ENCODE peak calls at places on chromosomes 1 and 21, in four cellular contexts. K, D, H and F are unnamed samples.

GRCh38 chr1:180923024-180923841 is 10.5 kb downstream of the KIAA1614 start:
- DNase-seq in K (peak), D (peak), H (peak), F (peak)

GRCh38 chr1:33634806-33635205 is 162.4 kb downstream of the ZSCAN20 start:
- DNase-seq in K (no peak), D (no peak), H (peak), F (peak)

GRCh38 chr21:28904961-28905435 is 87.7 kb downstream of the LTN1 start:
- DNase-seq in K (no peak), D (no peak), H (no peak), F (no peak)

GRCh38 chr1:35406103-35406502 is 137.6 kb downstream of the ZMYM4 start:
- DNase-seq in K (no peak), D (no peak), H (no peak), F (peak)

GRCh38 chr1:156496211-156496761 is 4.3 kb downstream of the MEF2D start:
- DNase-seq in K (no peak), D (no peak), H (no peak), F (peak)

GRCh38 chr1:78096976-78097375 is 51.2 kb downstream of the GIPC2 start:
- DNase-seq in K (no peak), D (no peak), H (no peak), F (no peak)

GRCh38 chr1:1599030-1599916 is 662 bp downstream of the FNDC10 start:
- DNase-seq in K (no peak), D (no peak), H (peak), F (peak)

GRCh38 chr1:40708750-40709099 is 17.2 kb downstream of the NFYC start:
- DNase-seq in K (no peak), D (no peak), H (no peak), F (peak)

GRCh38 chr1:48675251-48675650 is 101.4 kb downstream of the BEND5 start:
- DNase-seq in K (no peak), D (no peak), H (no peak), F (no peak)

GRCh38 chr1:150165622-150166612 is 16.2 kb downstream of the PLEKHO1 start:
- DNase-seq in K (no peak), D (no peak), H (peak), F (peak)

GRCh38 chr1:109667452-109668122 is at the start of gene GSTM2:
- DNase-seq in K (peak), D (peak), H (peak), F (peak)

GRCh38 chr1:112522621-112523020 is 13.9 kb downstream of the WNT2B start:
- DNase-seq in K (no peak), D (no peak), H (no peak), F (peak)

GRCh38 chr1:2180297-2181245 is 14.0 kb downstream of the FAAP20 start:
- DNase-seq in K (no peak), D (no peak), H (peak), F (peak)

GRCh38 chr1:34320081-34320480 is 143.4 kb downstream of the C1orf94 start:
- DNase-seq in K (no peak), D (no peak), H (peak), F (no peak)

GRCh38 chr1:87404306-87404705 is 75.6 kb downstream of the LMO4 start:
- DNase-seq in K (no peak), D (no peak), H (no peak), F (no peak)

GRCh38 chr1:31420716-31421115 is 7.7 kb downstream of the SERINC2 start:
- DNase-seq in K (no peak), D (no peak), H (no peak), F (no peak)

DNA sequence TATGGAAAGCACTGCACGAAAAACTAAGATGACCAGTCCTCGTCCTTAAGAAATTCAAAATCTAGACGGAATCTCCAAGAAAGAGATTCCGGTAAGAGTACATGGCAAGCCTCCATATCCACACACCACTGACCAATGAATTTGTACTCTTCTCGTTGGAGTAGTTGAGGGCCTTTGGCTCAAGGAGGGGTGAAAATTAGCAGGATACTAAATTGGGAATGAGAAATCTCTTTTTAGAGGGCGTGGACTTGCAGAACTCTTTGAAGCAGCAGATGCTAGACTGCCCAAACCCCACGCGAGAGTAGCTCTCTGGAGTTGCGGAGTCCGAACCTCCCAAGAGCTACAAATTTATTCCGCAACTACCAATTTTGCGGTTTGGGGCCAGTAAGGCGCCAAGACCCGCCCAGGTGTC is 872 bp upstream of the PPP2R5A start:
- DNase-seq in K (no peak), D (no peak), H (no peak), F (peak)
- TF ChIP-seq CHD1 in K (no peak), D (no peak), H (no peak), F (no peak)

GRCh38 chr1:99538618-99538956 is 107.3 kb upstream of the PALMD start:
- DNase-seq in K (no peak), D (no peak), H (no peak), F (no peak)

GRCh38 chr1:99548924-99549605 is 96.8 kb upstream of the PALMD start:
- DNase-seq in K (no peak), D (no peak), H (no peak), F (peak)

GRCh38 chr1:99539131-99539530 is 106.8 kb upstream of the PALMD start:
- DNase-seq in K (no peak), D (no peak), H (no peak), F (no peak)

GRCh38 chr1:99546432-99547416 is 99.2 kb upstream of the PALMD start:
- DNase-seq in K (no peak), D (no peak), H (no peak), F (peak)

GRCh38 chr1:99544328-99544727 is 101.6 kb upstream of the PALMD start:
- DNase-seq in K (no peak), D (no peak), H (no peak), F (peak)
- TF ChIP-seq CHD1 in K (no peak), D (no peak), H (no peak), F (no peak)

DNA sequence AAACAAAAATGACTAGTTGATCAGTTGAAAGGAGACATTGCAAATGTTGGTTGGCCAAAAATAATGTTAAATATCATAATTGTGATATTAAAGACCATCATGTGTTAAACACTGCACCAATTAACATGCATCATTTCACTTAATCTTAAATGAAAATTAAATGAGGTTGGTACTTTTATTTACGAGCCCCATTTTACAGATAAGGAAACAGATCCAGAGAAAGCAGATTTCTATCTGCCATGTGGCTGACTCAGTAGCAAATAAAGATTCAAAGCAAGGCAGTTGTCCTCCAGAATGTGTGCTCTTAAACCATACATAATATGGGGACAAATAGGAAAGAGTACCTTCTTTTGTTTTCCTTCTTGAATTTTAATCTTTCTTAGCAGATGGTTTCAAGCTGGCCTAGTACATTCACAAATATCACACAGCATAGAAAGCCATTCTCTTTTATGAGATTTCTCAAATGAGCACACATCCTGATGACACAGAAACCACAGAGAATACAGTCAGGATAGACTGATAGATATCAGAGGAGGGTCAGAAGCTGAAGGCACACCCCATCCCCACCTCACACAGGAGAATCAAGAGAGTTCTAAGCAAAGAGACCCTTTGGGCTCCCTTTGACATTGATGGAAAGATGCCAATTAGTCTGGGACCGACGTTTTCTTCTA is 647.9 kb upstream of the CAMK1G start:
- DNase-seq in K (no peak), D (no peak), H (no peak), F (no peak)
- TF ChIP-seq CHD1 in K (no peak), D (no peak), H (no peak), F (no peak)

DNA sequence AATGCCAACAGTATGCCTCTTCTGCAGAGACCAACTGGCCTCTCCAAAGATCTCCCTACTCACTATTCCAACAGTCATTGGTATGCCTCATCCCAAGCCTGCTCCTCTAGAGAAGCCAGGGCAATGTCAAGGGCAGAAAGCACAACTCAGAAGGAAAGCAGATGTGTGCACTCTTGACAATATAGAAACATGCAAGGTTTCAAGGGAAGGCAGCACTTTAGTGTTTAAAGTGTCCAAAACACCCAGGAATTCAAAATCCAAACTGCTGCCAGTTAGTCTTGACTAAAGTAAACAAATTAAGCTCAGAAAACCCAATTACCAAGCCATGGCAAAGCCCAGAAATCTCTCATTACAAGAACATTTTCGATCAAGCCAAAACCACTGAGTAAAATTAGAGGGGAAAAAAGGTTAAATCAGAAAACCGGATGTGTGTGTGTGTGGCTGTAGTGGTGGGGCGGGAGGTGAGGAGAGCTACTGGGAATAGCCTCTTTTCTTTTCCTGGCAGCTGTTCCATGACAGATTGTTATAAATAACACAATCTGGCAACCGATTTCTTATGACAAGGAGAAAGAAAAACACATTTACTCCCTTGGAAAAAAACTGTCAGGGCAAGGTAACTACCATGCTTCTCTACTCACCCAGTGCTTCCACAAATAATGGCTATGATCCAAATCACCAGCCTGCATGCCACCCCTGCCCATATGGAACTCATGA is 39.2 kb downstream of the EIF2B3 start:
- DNase-seq in K (no peak), D (no peak), H (no peak), F (peak)
- TF ChIP-seq CHD1 in K (no peak), D (no peak), H (no peak), F (no peak)

GRCh38 chr1:15304708-15305326 is 57.8 kb downstream of the FHAD1 start:
- DNase-seq in K (peak), D (no peak), H (peak), F (peak)
- TF ChIP-seq CHD1 in K (no peak), D (no peak), H (no peak), F (no peak)

DNA sequence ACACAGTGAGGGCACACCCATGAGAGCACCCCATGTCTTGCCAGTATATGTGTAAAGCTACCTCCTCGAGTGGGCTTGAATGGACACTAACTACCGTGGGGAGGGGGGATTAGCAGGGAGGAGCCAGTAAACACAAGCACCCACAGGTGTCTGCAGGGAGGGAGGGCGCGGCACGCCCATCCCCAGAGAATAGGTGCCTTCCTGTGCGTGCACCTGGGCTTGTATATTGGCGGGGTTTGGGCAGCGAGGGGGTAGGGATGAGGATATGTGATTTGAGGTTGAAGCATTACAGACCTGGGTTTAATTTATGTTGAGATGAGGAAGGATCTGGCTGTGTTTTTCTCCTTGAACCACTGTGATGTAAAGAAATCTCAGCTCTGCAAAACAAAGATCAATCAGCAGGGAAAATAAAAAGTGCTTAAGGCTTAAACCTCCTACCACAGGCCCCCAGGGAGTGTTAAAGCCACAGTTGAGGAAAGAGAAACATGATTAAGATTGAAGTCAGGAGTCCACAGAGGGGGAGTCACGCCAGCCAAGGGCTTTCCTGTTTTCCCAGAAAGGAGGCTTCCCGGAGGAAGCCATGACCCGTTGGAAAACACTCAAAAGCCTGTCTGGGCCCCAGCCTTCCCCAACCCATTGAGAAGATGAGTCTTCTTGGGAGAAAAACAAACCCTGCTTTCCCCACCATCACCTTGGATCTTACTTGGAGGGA is 80.0 kb downstream of the CAMK2N1 start:
- DNase-seq in K (no peak), D (no peak), H (no peak), F (peak)
- TF ChIP-seq CHD1 in K (no peak), D (no peak), H (no peak), F (no peak)

DNA sequence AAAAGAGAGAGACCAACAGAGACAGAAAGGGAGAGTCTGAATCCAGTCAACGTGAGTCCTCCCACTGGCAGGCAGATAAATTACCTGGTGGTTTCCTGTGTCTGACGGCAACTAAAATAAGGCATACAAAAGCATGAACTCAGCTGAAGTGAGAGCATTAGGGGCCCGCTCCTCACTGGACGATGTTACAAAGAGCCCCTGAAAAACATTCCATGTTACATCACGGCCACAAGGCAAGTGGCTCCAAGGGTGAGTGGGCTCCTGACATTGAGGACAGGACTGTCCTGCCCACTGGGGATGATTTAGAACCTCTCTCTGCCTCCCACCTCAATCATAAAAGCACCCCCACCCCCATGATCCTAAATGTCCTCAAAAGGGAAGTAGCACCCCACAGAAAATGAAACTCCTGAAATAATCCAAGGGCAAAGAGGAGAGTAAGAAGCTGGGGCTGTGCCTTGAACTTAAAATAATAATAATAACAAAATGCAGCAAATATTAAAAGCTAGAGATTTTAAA is 66.8 kb upstream of the TIAM1 start:
- DNase-seq in K (no peak), D (no peak), H (no peak), F (no peak)
- TF ChIP-seq CHD1 in K (no peak), D (no peak), H (no peak), F (no peak)

DNA sequence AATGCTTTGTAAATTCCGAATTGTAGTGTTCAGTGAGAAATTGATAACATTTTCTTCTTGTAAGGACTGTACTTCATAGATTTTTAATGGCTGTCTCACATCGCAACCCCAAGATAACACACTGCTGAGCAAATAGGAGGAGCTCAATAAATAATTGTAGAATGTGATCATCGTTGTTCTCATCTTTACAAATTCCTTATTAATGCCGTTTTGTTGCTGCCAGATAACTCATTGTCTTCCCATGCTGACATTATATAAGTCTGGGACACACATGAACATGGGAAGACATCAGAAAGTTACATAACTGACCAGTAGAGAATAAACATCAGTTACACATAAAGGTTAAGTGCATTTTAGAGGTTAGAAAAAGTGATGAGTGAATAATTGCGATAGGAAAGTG is 46.4 kb upstream of the TSPAN2 start:
- DNase-seq in K (no peak), D (no peak), H (no peak), F (peak)
- TF ChIP-seq CHD1 in K (no peak), D (no peak), H (no peak), F (no peak)